ENCODE peak calls at places on chromosomes 7 and 10, in nine cellular contexts. I is colonic mucosa, F is fibroblast of lung, D is dorsolateral prefrontal cortex, W is A673, R is retinal pigment epithelial cell, P is OCI-LY7, Q is kidney, Y is brain microvascular endothelial cell. C is an unnamed sample.

GRCh38 chr7:7190142-7190541 is 7.8 kb downstream of the C1GALT1 start:
- DNase-seq in Y (peak), I (no peak), Q (no peak), P (no peak), D (no peak), R (no peak), F (peak), W (peak), C (no peak)

GRCh38 chr7:110507832-110508231 is 583.1 kb upstream of the LRRN3 start:
- DNase-seq in R (no peak), D (no peak), P (no peak), Q (no peak), I (no peak), Y (no peak), F (no peak), W (no peak), C (no peak)

GRCh38 chr10:81472927-81473470 is 402.0 kb upstream of the NRG3 start:
- DNase-seq in D (no peak), I (no peak), Q (no peak), Y (no peak), P (no peak), W (no peak), R (no peak), F (no peak), C (no peak)

GRCh38 chr10:96501985-96502384 is 11.7 kb downstream of the TLL2 start:
- DNase-seq in F (no peak), D (no peak), I (no peak), Q (no peak), W (no peak), R (no peak), P (no peak), Y (no peak), C (no peak)

GRCh38 chr10:5951167-5951711 is 26.1 kb downstream of the IL15RA start:
- DNase-seq in I (no peak), W (peak), F (peak), P (no peak), Q (no peak), Y (no peak), D (no peak), R (no peak), C (no peak)

GRCh38 chr10:31353574-31353973 is 34.6 kb downstream of the ZEB1 start:
- DNase-seq in R (peak), F (peak), P (no peak), D (no peak), Y (peak), I (no peak), Q (no peak), W (peak), C (peak)

GRCh38 chr7:133389727-133390126 is 136.8 kb downstream of the EXOC4 start:
- DNase-seq in P (no peak), D (no peak), Y (no peak), R (no peak), F (no peak), Q (no peak), I (no peak), W (peak), C (no peak)

GRCh38 chr7:120997902-120998301 is 9.4 kb downstream of the CPED1 start:
- DNase-seq in W (no peak), Y (no peak), F (no peak), Q (no peak), R (no peak), D (no peak), I (no peak), P (no peak), C (no peak)

GRCh38 chr7:12594122-12594897 is 23.8 kb downstream of the SCIN start:
- DNase-seq in D (no peak), R (no peak), W (no peak), I (no peak), P (no peak), F (no peak), Y (no peak), Q (peak), C (no peak)

GRCh38 chr10:95330966-95331453 is 40.2 kb upstream of the PDLIM1 start:
- DNase-seq in D (no peak), Q (no peak), F (no peak), W (no peak), R (no peak), Y (no peak), P (no peak), I (no peak), C (no peak)

GRCh38 chr10:43409385-43410109 is 561 bp upstream of the HNRNPF start:
- DNase-seq in D (peak), F (no peak), R (no peak), W (no peak), P (no peak), Y (peak), I (peak), Q (peak), C (no peak)

GRCh38 chr10:17386616-17387075 is 67.7 kb downstream of the ST8SIA6 start:
- DNase-seq in Q (no peak), W (no peak), I (no peak), P (no peak), F (peak), Y (no peak), R (no peak), D (no peak), C (no peak)

GRCh38 chr7:1924185-1924817 is 254.2 kb downstream of the ELFN1 start:
- DNase-seq in Q (peak), Y (no peak), R (no peak), W (peak), I (no peak), F (no peak), D (no peak), P (no peak), C (no peak)

GRCh38 chr10:119301397-119301796 is 94.0 kb downstream of the GRK5 start:
- DNase-seq in I (no peak), R (no peak), W (no peak), Q (no peak), P (peak), Y (no peak), D (no peak), F (no peak), C (no peak)

GRCh38 chr10:115921795-115922194 is 351.2 kb downstream of the GFRA1 start:
- DNase-seq in D (no peak), F (peak), W (no peak), Q (no peak), I (no peak), P (no peak), R (no peak), Y (peak), C (no peak)

GRCh38 chr7:150339369-150339768 is 2.1 kb downstream of the RARRES2 start:
- DNase-seq in W (no peak), Q (no peak), R (no peak), I (no peak), F (no peak), P (no peak), D (no peak), Y (no peak), C (no peak)

GRCh38 chr10:14009315-14010082 is 321.2 kb downstream of the FRMD4A start:
- DNase-seq in Q (no peak), P (no peak), I (no peak), R (no peak), W (peak), F (peak), D (no peak), Y (peak), C (peak)

GRCh38 chr10:11742009-11742778 is at the start of gene ECHDC3:
- DNase-seq in W (peak), P (no peak), F (peak), Q (peak), D (peak), R (no peak), Y (peak), I (peak), C (no peak)

GRCh38 chr10:11743461-11744338 is 1.5 kb downstream of the ECHDC3 start:
- DNase-seq in D (peak), Q (no peak), R (no peak), P (no peak), F (no peak), W (no peak), I (no peak), Y (no peak), C (no peak)

GRCh38 chr10:11740907-11741306 is 1.3 kb upstream of the ECHDC3 start:
- DNase-seq in I (no peak), D (peak), F (no peak), R (no peak), Y (no peak), W (no peak), P (no peak), Q (no peak), C (no peak)

GRCh38 chr10:11741608-11742007 is 574 bp upstream of the ECHDC3 start:
- DNase-seq in D (peak), R (no peak), F (no peak), P (no peak), W (no peak), Q (no peak), Y (no peak), I (no peak), C (no peak)

DNA sequence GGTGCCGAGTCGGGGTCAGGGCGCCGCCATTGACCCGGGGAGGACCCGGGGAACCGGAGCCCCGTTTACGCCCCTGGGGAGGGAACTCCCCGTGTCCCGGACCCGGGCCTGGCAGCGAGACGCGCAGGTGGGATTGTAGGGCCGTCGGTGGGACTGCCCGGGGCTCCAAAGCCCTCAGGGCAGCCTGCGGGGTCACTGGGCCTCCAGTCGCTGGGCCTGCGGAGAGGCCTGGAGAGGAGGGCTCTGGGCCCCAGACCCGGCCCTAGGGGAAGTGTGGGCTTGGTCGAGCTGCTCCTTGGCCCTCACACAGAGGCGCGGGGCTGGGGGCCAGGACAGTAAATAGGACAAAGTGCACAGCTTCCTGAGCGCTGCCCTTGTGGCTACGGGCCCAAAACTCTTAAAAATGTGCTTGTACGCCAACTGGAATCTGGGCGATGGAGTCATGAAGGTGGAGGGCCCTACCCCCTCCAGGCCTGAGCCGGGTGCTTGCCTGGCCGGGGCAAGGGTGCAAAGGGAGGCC is 657 bp downstream of the ECHDC3 start:
- DNase-seq in W (no peak), F (peak), I (no peak), P (no peak), D (peak), R (no peak), Y (no peak), Q (peak), C (no peak)
- H3K4me3 ChIP-seq in W (peak), F (peak), I (peak), P (no peak), D (peak), R (peak), Y (peak), Q (peak), C (peak)

GRCh38 chr7:109246330-109247077 is 676.8 kb downstream of the DNAJB9 start:
- DNase-seq in R (no peak), I (no peak), Q (no peak), W (no peak), P (no peak), D (no peak), F (peak), Y (peak), C (no peak)
- TF ChIP-seq CTCF in R (no peak), I (no peak), Q (no peak), W (no peak), P (no peak), D (no peak), F (no peak), Y (no peak), C (no peak)

GRCh38 chr10:113982296-113982695 is 61.4 kb upstream of the ADRB1 start:
- DNase-seq in I (no peak), D (no peak), F (no peak), Y (no peak), R (no peak), Q (no peak), W (no peak), P (no peak), C (no peak)
- H3K4me3 ChIP-seq in I (no peak), D (no peak), F (no peak), Y (no peak), R (no peak), Q (no peak), W (no peak), P (no peak), C (no peak)

DNA sequence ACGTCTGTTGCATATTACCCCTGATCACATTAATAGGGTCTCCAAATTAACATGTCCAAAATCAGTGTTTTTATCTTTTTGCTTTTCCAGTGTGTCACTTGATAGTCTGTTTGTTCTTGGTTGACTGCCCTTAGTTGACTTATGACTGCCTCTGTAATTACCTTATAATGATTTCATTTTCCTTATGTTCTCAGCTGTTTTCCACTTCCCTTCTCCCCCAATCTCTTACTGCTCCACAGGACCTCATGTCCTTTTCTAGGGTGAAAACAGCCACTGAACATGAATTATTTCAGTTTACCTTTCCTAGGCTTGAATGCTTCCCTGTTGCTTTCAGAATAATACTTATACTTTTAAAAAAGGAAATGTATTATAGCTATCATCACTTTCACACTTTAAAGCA is 54.7 kb downstream of the MAPK8 start:
- DNase-seq in W (no peak), I (no peak), F (no peak), Q (no peak), P (no peak), D (no peak), Y (no peak), R (no peak), C (no peak)
- TF ChIP-seq CTCF in W (no peak), I (no peak), F (no peak), Q (no peak), P (no peak), D (no peak), Y (no peak), R (no peak), C (no peak)

DNA sequence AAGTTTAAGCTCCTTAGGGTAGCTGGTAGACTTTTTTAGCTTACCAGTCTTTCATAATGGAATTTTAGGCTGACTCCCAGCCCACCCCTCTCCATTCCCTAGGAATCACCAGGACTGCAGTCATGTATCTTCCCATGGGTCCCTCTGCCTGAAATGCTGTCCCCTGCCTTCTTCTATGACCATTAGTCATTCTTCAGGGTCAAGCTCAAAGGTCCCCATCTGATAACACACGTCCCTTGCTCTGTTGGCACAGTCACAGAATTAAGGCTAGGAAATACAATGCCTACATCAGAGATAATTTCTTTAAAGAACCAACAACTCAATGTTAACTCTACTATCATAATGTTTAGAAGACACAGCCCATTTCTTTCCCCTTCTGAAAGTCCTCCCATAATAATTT is 140.6 kb downstream of the RAPGEF5 start:
- DNase-seq in Q (no peak), W (no peak), D (no peak), Y (no peak), F (no peak), I (no peak), R (no peak), P (no peak), C (no peak)
- H3K4me3 ChIP-seq in Q (peak), W (no peak), D (peak), Y (no peak), F (no peak), I (no peak), R (no peak), P (no peak), C (no peak)

DNA sequence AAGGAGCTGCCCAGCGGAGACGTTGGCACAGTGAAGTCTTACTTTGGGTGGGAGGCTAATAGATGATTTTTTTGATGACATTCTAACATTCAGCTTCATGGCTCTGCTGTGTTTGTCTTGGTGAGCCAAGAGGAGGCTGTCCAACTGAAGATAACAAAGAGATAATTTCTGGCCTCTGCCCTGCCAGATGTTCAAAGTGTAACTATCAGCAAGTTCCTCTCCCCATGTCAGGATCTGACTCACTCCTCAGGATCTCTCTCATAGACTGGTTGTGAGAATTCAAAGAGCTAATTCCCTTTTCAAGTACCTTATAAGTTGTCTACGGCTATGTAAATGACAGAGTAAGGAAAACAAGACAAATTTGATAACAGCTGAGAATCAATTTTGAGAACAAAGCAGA is 1340.9 kb downstream of the XPNPEP1 start:
- DNase-seq in Q (no peak), F (peak), R (no peak), Y (peak), P (no peak), I (no peak), W (peak), D (no peak), C (no peak)
- TF ChIP-seq CTCF in Q (no peak), F (no peak), R (no peak), Y (no peak), P (no peak), I (no peak), W (no peak), D (no peak), C (no peak)

C was measured in GM12864.